ENCODE peak calls at places on chromosomes 3 and 15, in six cellular contexts. L is non-pigmented ciliary epithelial cell; F is ovary; G is dermis microvascular lymphatic vessel endothelial cell; H is CD8-positive, alpha-beta memory T cell; A is B cell. W is an unnamed sample.

GRCh38 chr3:66211779-66212178 is 9.0 kb upstream of the SLC25A26 start:
- DNase-seq in H (no peak), G (no peak), L (no peak), F (no peak), A (no peak), W (no peak)

GRCh38 chr3:24373198-24373959 is 121.3 kb downstream of the THRB start:
- DNase-seq in L (no peak), A (no peak), H (no peak), G (no peak), F (no peak), W (no peak)

GRCh38 chr15:81224232-81224631 is 27.6 kb downstream of the IL16 start:
- DNase-seq in G (no peak), A (no peak), F (no peak), L (no peak), H (no peak), W (no peak)

GRCh38 chr3:126927405-126927750 is 55.5 kb upstream of the PLXNA1 start:
- DNase-seq in A (no peak), F (no peak), H (no peak), G (no peak), L (no peak), W (no peak)

GRCh38 chr15:83413054-83413719 is 34.0 kb upstream of the SH3GL3 start:
- DNase-seq in F (no peak), L (no peak), G (no peak), A (no peak), H (no peak), W (no peak)

GRCh38 chr15:84813435-84813834 is 3.7 kb upstream of the ALPK3 start:
- DNase-seq in A (no peak), H (no peak), L (no peak), G (no peak), F (no peak), W (no peak)

GRCh38 chr3:71120012-71120411 is 463.5 kb downstream of the FOXP1 start:
- DNase-seq in F (no peak), L (no peak), A (no peak), H (no peak), G (no peak), W (no peak)

GRCh38 chr3:38137615-38138346 is 680 bp upstream of the MYD88 start:
- DNase-seq in H (peak; percentile 13), F (no peak), L (no peak), A (peak; percentile 30), G (peak; percentile 9), W (no peak)

GRCh38 chr15:57355259-57355658 is 21.0 kb upstream of the CGNL1 start:
- DNase-seq in F (no peak), G (no peak), H (no peak), L (no peak), A (no peak), W (no peak)

GRCh38 chr3:60839242-60839641 is 412.0 kb downstream of the FHIT start:
- DNase-seq in L (no peak), A (no peak), H (no peak), F (no peak), G (no peak), W (no peak)